ENCODE peak calls at places on chromosomes 7 and 10, in seven cellular contexts. I, P, H, B, J, K and Z are unnamed samples.

GRCh38 chr7:95886501-95887090 is 114.2 kb downstream of the DYNC1I1 start:
- DNase-seq in I (no peak), P (no peak), H (no peak), B (no peak), J (no peak), K (no peak), Z (peak; percentile 75)

GRCh38 chr7:97851725-97852124 is 20.5 kb downstream of the ASNS start:
- DNase-seq in I (no peak), P (peak; percentile 42), H (no peak), B (no peak), J (no peak), K (peak; percentile 11), Z (no peak)

GRCh38 chr7:27117687-27118491 is 12.7 kb downstream of the HOXA4 start:
- DNase-seq in I (no peak), P (peak; percentile 79), H (no peak), B (no peak), J (no peak), K (no peak), Z (no peak)

GRCh38 chr7:10075866-10076265 is 897.8 kb upstream of the PHF14 start:
- DNase-seq in I (no peak), P (no peak), H (no peak), B (no peak), J (no peak), K (no peak), Z (no peak)

GRCh38 chr7:154182361-154182760 is 130.2 kb downstream of the DPP6 start:
- DNase-seq in I (no peak), P (no peak), H (no peak), B (no peak), J (no peak), K (no peak), Z (no peak)

GRCh38 chr10:87864497-87865059 is 1.2 kb downstream of the PTEN start:
- DNase-seq in I (no peak), P (peak; percentile 50), H (no peak), B (no peak), J (no peak), K (no peak), Z (no peak)

GRCh38 chr7:123961731-123962130 is 36.7 kb downstream of the SPAM1 start:
- DNase-seq in I (no peak), P (no peak), H (no peak), B (no peak), J (no peak), K (no peak), Z (no peak)

GRCh38 chr10:103153302-103153759 is 39.7 kb downstream of the NT5C2 start:
- DNase-seq in I (no peak), P (peak; percentile 52), H (no peak), B (no peak), J (no peak), K (no peak), Z (no peak)

GRCh38 chr10:84166620-84167288 is 6.8 kb upstream of the GPR15LG start:
- DNase-seq in I (no peak), P (no peak), H (no peak), B (no peak), J (no peak), K (no peak), Z (no peak)

GRCh38 chr10:89373916-89374711 is 3.7 kb upstream of the IFIT1B start:
- DNase-seq in I (peak; percentile 81), P (peak; percentile 98), H (peak; percentile 79), B (no peak), J (peak; percentile 86), K (peak; percentile 56), Z (peak; percentile 96)

GRCh38 chr10:24255115-24255895 is 46.4 kb downstream of the KIAA1217 start:
- DNase-seq in I (no peak), P (no peak), H (no peak), B (no peak), J (no peak), K (no peak), Z (no peak)

GRCh38 chr7:110646814-110647213 is 444.1 kb upstream of the LRRN3 start:
- DNase-seq in I (no peak), P (no peak), H (no peak), B (no peak), J (no peak), K (no peak), Z (no peak)

GRCh38 chr10:16381083-16381482 is 55.7 kb upstream of the PTER start:
- DNase-seq in I (no peak), P (no peak), H (no peak), B (no peak), J (no peak), K (no peak), Z (peak; percentile 42)

GRCh38 chr10:17386616-17387075 is 67.7 kb downstream of the ST8SIA6 start:
- DNase-seq in I (no peak), P (peak; percentile 89), H (peak; percentile 61), B (no peak), J (no peak), K (no peak), Z (no peak)

GRCh38 chr7:1940402-1940786 is 270.3 kb downstream of the ELFN1 start:
- DNase-seq in I (peak; percentile 79), P (no peak), H (peak; percentile 81), B (peak; percentile 90), J (peak; percentile 92), K (peak; percentile 51), Z (no peak)

GRCh38 chr7:32218741-32219283 is 148.6 kb upstream of the PDE1C start:
- DNase-seq in I (no peak), P (no peak), H (no peak), B (no peak), J (no peak), K (no peak), Z (no peak)

GRCh38 chr7:103914147-103914899 is 75.1 kb downstream of the RELN start:
- DNase-seq in I (no peak), P (no peak), H (no peak), B (no peak), J (no peak), K (no peak), Z (peak; percentile 31)